ENCODE peak calls at places on chromosomes 1 and 21, in ten cellular contexts. I is KBM-7; D is stromal cell of bone marrow; W is HT-29; Z is ureter; U is HEK293T; F is hippocampal formation; O is stimulated activated CD8-positive, alpha-beta memory T cell treated with anti-CD3 and anti-CD28 coated beads, Interleukin-4, amount 100 ng/mL, for 4 hours; Y is GDM1; R is NCI-H345. B is an unnamed sample.

GRCh38 chr1:243786546-243786945 is 63.5 kb downstream of the AKT3 start:
- DNase-seq in D (no peak), F (no peak), Y (no peak), W (no peak), O (no peak), U (no peak), Z (peak), I (no peak), R (no peak), B (no peak)

GRCh38 chr1:1666526-1666925 is 7.7 kb upstream of the CDK11B start:
- DNase-seq in U (no peak), I (no peak), D (no peak), R (no peak), W (no peak), O (no peak), F (no peak), Z (no peak), Y (no peak), B (no peak)

GRCh38 chr1:43284711-43285110 is 670 bp downstream of the C1orf210 start:
- DNase-seq in F (no peak), D (no peak), Y (no peak), I (no peak), O (no peak), U (no peak), W (peak), R (no peak), Z (no peak), B (no peak)

GRCh38 chr1:17259233-17259873 is 10.5 kb downstream of the PADI3 start:
- DNase-seq in R (no peak), F (no peak), W (no peak), Y (no peak), U (no peak), O (no peak), I (no peak), Z (no peak), D (no peak), B (no peak)

GRCh38 chr1:67135354-67135753 is 584 bp upstream of the C1orf141 start:
- DNase-seq in D (peak), W (no peak), I (peak), U (no peak), R (no peak), Y (no peak), F (no peak), O (no peak), Z (no peak), B (peak)

GRCh38 chr1:25253911-25254310 is 6.7 kb upstream of the RSRP1 start:
- DNase-seq in R (no peak), W (no peak), D (peak), F (no peak), I (no peak), Z (no peak), U (no peak), Y (no peak), O (no peak), B (no peak)

GRCh38 chr1:178628637-178629548 is 96.2 kb upstream of the RALGPS2 start:
- DNase-seq in F (no peak), D (peak), Y (no peak), U (no peak), I (no peak), R (no peak), W (no peak), Z (no peak), O (no peak), B (peak)

GRCh38 chr1:159821171-159821867 is 5.4 kb upstream of the SLAMF8 start:
- DNase-seq in R (no peak), I (no peak), F (peak), Y (no peak), Z (no peak), U (no peak), D (no peak), O (no peak), W (peak), B (no peak)

GRCh38 chr1:204588826-204589225 is 72.6 kb downstream of the MDM4 start:
- DNase-seq in D (no peak), Y (no peak), F (no peak), U (no peak), I (no peak), R (no peak), O (no peak), Z (no peak), W (no peak), B (no peak)

GRCh38 chr1:27574871-27575831 is 28.8 kb downstream of the AHDC1 start:
- DNase-seq in D (peak), O (no peak), W (peak), U (peak), I (no peak), Y (no peak), F (peak), R (no peak), Z (no peak), B (no peak)

GRCh38 chr21:35019631-35020032 is 29.5 kb downstream of the RUNX1 start:
- DNase-seq in Z (peak), I (no peak), U (no peak), O (no peak), D (no peak), R (no peak), Y (no peak), W (peak), F (no peak), B (no peak)

GRCh38 chr1:978835-979743 is 2.8 kb downstream of the PERM1 start:
- DNase-seq in Z (no peak), Y (no peak), D (no peak), O (no peak), R (no peak), I (no peak), W (no peak), U (no peak), F (no peak), B (no peak)

GRCh38 chr1:203726417-203726867 is 38.5 kb upstream of the LAX1 start:
- DNase-seq in R (no peak), D (no peak), Y (no peak), Z (no peak), I (no peak), F (no peak), U (no peak), O (no peak), W (no peak), B (peak)

GRCh38 chr1:31788825-31789256 is 24.7 kb upstream of the ADGRB2 start:
- DNase-seq in I (no peak), U (no peak), R (peak), F (no peak), D (peak), Z (no peak), W (peak), Y (no peak), O (no peak), B (peak)

GRCh38 chr1:107662976-107663375 is 302.0 kb downstream of the VAV3 start:
- DNase-seq in D (no peak), Z (no peak), O (no peak), F (no peak), W (no peak), I (no peak), U (no peak), Y (no peak), R (no peak), B (no peak)

GRCh38 chr21:44019568-44019958 is 7.5 kb downstream of the TRAPPC10 start:
- DNase-seq in Y (no peak), R (no peak), D (no peak), O (no peak), U (no peak), I (no peak), Z (no peak), W (no peak), F (no peak), B (no peak)

GRCh38 chr1:36738245-36738644 is 255.5 kb upstream of the CSF3R start:
- DNase-seq in I (no peak), U (no peak), Y (no peak), Z (no peak), O (no peak), F (no peak), D (no peak), W (no peak), R (no peak), B (no peak)

GRCh38 chr1:9155879-9156278 is 27.0 kb upstream of the GPR157 start:
- DNase-seq in R (no peak), F (no peak), Z (no peak), W (no peak), O (no peak), Y (no peak), D (no peak), I (no peak), U (no peak), B (no peak)

GRCh38 chr1:47650205-47650604 is 212.4 kb downstream of the FOXD2 start:
- DNase-seq in O (no peak), Z (peak), I (no peak), U (no peak), D (peak), Y (no peak), F (no peak), W (peak), R (peak), B (peak)

GRCh38 chr1:156069490-156070455 is 8.8 kb downstream of the RAB25 start:
- DNase-seq in R (no peak), I (no peak), D (no peak), W (no peak), Y (no peak), Z (no peak), F (no peak), U (no peak), O (no peak), B (no peak)

GRCh38 chr1:22710688-22711024 is at the start of gene EPHB2:
- DNase-seq in Z (no peak), W (peak), F (peak), R (peak), I (no peak), U (peak), O (no peak), Y (no peak), D (no peak), B (peak)

GRCh38 chr21:26800455-26801454 is 44.5 kb downstream of the ADAMTS1 start:
- DNase-seq in U (no peak), W (no peak), O (no peak), D (no peak), I (no peak), Y (no peak), F (no peak), Z (no peak), R (no peak), B (no peak)

GRCh38 chr1:56146449-56146848 is 432.9 kb downstream of the PLPP3 start:
- DNase-seq in Y (no peak), R (no peak), D (peak), I (no peak), F (no peak), U (no peak), Z (no peak), O (no peak), W (no peak), B (no peak)

GRCh38 chr21:43306911-43307676 is 119.8 kb downstream of the SIK1 start:
- DNase-seq in Z (no peak), Y (no peak), F (no peak), R (peak), W (no peak), U (no peak), I (no peak), O (no peak), D (peak), B (peak)

GRCh38 chr1:229991724-229992333 is 75.2 kb upstream of the GALNT2 start:
- DNase-seq in U (no peak), F (no peak), O (no peak), I (no peak), Z (peak), W (no peak), D (no peak), R (no peak), Y (no peak), B (no peak)

GRCh38 chr21:42660118-42660470 is 6.7 kb downstream of the PDE9A start:
- DNase-seq in U (no peak), F (no peak), D (no peak), O (no peak), W (no peak), Z (no peak), R (no peak), Y (no peak), I (no peak), B (no peak)

B was measured in OCI-M1.